ENCODE peak calls at places on chromosomes 5 and 9, in eight cellular contexts. J is KBM-7; F is activated CD8-positive, alpha-beta memory T cell treated with anti-CD3 and anti-CD28 coated beads for 24 hours; S is choroid plexus epithelial cell; T is neuronal stem cell; B is AG09309; R is mucosa of descending colon; K is activated T-cell treated with anti-CD3 and anti-CD28 coated beads for 1 hour. E is an unnamed sample.

GRCh38 chr9:83935276-83935890 is 14.2 kb upstream of the KIF27 start:
- DNase-seq in F (no peak), S (peak; percentile 90), R (no peak), K (no peak), T (peak; percentile 43), B (peak; percentile 64), J (no peak), E (peak; percentile 59)

GRCh38 chr5:102754499-102755424 is at the start of gene PAM:
- DNase-seq in S (peak; percentile 64), F (peak; percentile 89), T (peak; percentile 65), B (no peak), R (peak; percentile 85), K (peak; percentile 57), J (peak; percentile 87), E (peak; percentile 22)

GRCh38 chr9:111622626-111623025 is 8.5 kb upstream of the DNAJC25 start:
- DNase-seq in K (no peak), R (no peak), S (peak; percentile 67), B (peak; percentile 69), J (no peak), T (no peak), F (no peak), E (no peak)

GRCh38 chr5:152066760-152067159 is 142.1 kb upstream of the GLRA1 start:
- DNase-seq in F (no peak), J (no peak), B (no peak), T (no peak), S (no peak), K (no peak), R (no peak), E (no peak)

GRCh38 chr5:180313677-180314076 is 21.8 kb upstream of the MAPK9 start:
- DNase-seq in S (no peak), F (no peak), R (peak; percentile 91), B (no peak), T (no peak), J (no peak), K (peak; percentile 37), E (no peak)

GRCh38 chr9:77961541-77961940 is 70.1 kb downstream of the GNAQ start:
- DNase-seq in B (no peak), F (no peak), R (no peak), S (peak; percentile 39), K (no peak), T (no peak), J (no peak), E (no peak)

GRCh38 chr5:177469061-177469628 is 4.3 kb downstream of the DBN1 start:
- DNase-seq in K (no peak), J (no peak), F (no peak), T (no peak), B (no peak), S (peak; percentile 54), R (peak; percentile 30), E (no peak)

GRCh38 chr9:109121218-109121796 is 1.6 kb upstream of the TMEM245 start:
- DNase-seq in B (no peak), T (no peak), J (no peak), R (no peak), K (no peak), S (no peak), F (no peak), E (no peak)

GRCh38 chr9:109619310-109619709 is 121.2 kb upstream of the PTPN3 start:
- DNase-seq in B (no peak), K (no peak), T (no peak), R (no peak), J (no peak), S (no peak), F (no peak), E (no peak)

GRCh38 chr5:181217805-181218065 is 5.3 kb upstream of the TRIM41 start:
- DNase-seq in R (peak; percentile 62), J (no peak), B (no peak), S (no peak), T (no peak), K (no peak), F (peak; percentile 80), E (no peak)

GRCh38 chr5:5145651-5146529 is 5.8 kb downstream of the ADAMTS16 start:
- DNase-seq in J (no peak), B (peak; percentile 41), F (no peak), S (peak; percentile 82), R (no peak), T (no peak), K (no peak), E (no peak)

GRCh38 chr5:32332361-32332760 is 19.6 kb upstream of the MTMR12 start:
- DNase-seq in B (no peak), F (no peak), K (no peak), R (no peak), S (no peak), J (no peak), T (no peak), E (no peak)

GRCh38 chr5:34749431-34749872 is 89.5 kb upstream of the TTC23L start:
- DNase-seq in T (no peak), B (peak; percentile 56), S (peak; percentile 77), F (no peak), R (no peak), J (no peak), K (no peak), E (no peak)

GRCh38 chr5:167702014-167702413 is 589.4 kb upstream of the WWC1 start:
- DNase-seq in B (no peak), F (no peak), K (no peak), R (no peak), T (no peak), S (no peak), J (no peak), E (no peak)

GRCh38 chr9:99954108-99954507 is 47.7 kb downstream of the STX17 start:
- DNase-seq in B (no peak), K (no peak), T (no peak), J (no peak), F (no peak), R (no peak), S (no peak), E (no peak)

GRCh38 chr5:143229426-143229895 is 174.0 kb downstream of the NR3C1 start:
- DNase-seq in T (no peak), R (no peak), K (no peak), B (no peak), J (no peak), F (peak; percentile 62), S (no peak), E (no peak)

GRCh38 chr5:13316191-13316590 is 628.3 kb downstream of the DNAH5 start:
- DNase-seq in R (no peak), T (peak; percentile 68), J (no peak), B (no peak), K (no peak), S (peak; percentile 4), F (no peak), E (no peak)

GRCh38 chr5:53424691-53425597 is 55.5 kb upstream of the FST start:
- DNase-seq in S (no peak), J (no peak), R (no peak), T (no peak), K (no peak), B (no peak), F (no peak), E (no peak)

GRCh38 chr9:89850633-89851325 is 246.0 kb downstream of the GADD45G start:
- DNase-seq in K (no peak), F (peak; percentile 26), J (no peak), T (no peak), R (no peak), B (no peak), S (no peak), E (no peak)

GRCh38 chr9:35996358-35996970 is 38.5 kb upstream of the OR2S2 start:
- DNase-seq in T (no peak), K (no peak), S (peak; percentile 40), R (no peak), B (no peak), F (no peak), J (no peak), E (no peak)

E was measured in HFF-Myc.